ENCODE peak calls at places on chromosomes 6 and 20, in five cellular contexts. V is T-helper 2 cell, K is A549, N is astrocyte of the spinal cord, Y is lower leg skin. W is an unnamed sample.

GRCh38 chr6:137661601-137662000 is 167.4 kb upstream of the OLIG3 start:
- DNase-seq in K (no peak), V (no peak), Y (no peak), N (no peak), W (peak; percentile 11)

GRCh38 chr6:125986956-125987617 is 747 bp downstream of the TRMT11 start:
- DNase-seq in Y (no peak), V (no peak), K (peak; percentile 22), N (peak; percentile 32), W (no peak)

GRCh38 chr20:5770987-5771318 is 20.8 kb downstream of the SHLD1 start:
- DNase-seq in N (no peak), Y (no peak), V (no peak), K (no peak), W (no peak)

GRCh38 chr20:21901470-21902275 is 196.2 kb downstream of the PAX1 start:
- DNase-seq in K (no peak), N (no peak), Y (peak; percentile 51), V (no peak), W (no peak)

GRCh38 chr20:61500791-61501321 is 248.8 kb downstream of the CDH4 start:
- DNase-seq in K (no peak), Y (no peak), V (no peak), N (no peak), W (no peak)

GRCh38 chr6:109526905-109527628 is 44.0 kb upstream of the ZBTB24 start:
- DNase-seq in K (peak; percentile 33), V (peak; percentile 7), N (peak; percentile 72), Y (peak; percentile 20), W (peak; percentile 48)

GRCh38 chr6:109093732-109094131 is 914 bp downstream of the SESN1 start:
- DNase-seq in Y (no peak), K (no peak), V (no peak), N (peak; percentile 31), W (no peak)

GRCh38 chr20:19974621-19975435 is 42.3 kb upstream of the NAA20 start:
- DNase-seq in K (peak; percentile 89), Y (peak; percentile 80), V (no peak), N (peak; percentile 96), W (no peak)

GRCh38 chr20:44274303-44275017 is 27.4 kb downstream of the GDAP1L1 start:
- DNase-seq in N (no peak), K (no peak), V (no peak), Y (no peak), W (no peak)

GRCh38 chr6:3410385-3411360 is 46.2 kb downstream of the SLC22A23 start:
- DNase-seq in V (no peak), N (peak; percentile 61), Y (no peak), K (no peak), W (peak; percentile 21)

GRCh38 chr6:2938004-2938631 is 33.2 kb downstream of the SERPINB6 start:
- DNase-seq in K (no peak), Y (no peak), N (no peak), V (no peak), W (no peak)

GRCh38 chr6:42095066-42095465 is 44.7 kb downstream of the TAF8 start:
- DNase-seq in K (no peak), N (no peak), V (no peak), Y (no peak), W (no peak)

GRCh38 chr6:11012295-11012754 is 31.8 kb downstream of the ELOVL2 start:
- DNase-seq in N (no peak), Y (no peak), K (no peak), V (no peak), W (no peak)

GRCh38 chr20:44714701-44715494 is at the start of gene CCN5:
- DNase-seq in V (no peak), K (peak; percentile 80), Y (peak; percentile 83), N (peak; percentile 84), W (no peak)

GRCh38 chr6:91267246-91267645 is 680.4 kb upstream of the MAP3K7 start:
- DNase-seq in Y (no peak), V (no peak), K (no peak), N (no peak), W (no peak)

GRCh38 chr20:24366605-24367004 is 102.8 kb upstream of the SYNDIG1 start:
- DNase-seq in V (no peak), Y (no peak), K (no peak), N (no peak), W (no peak)

GRCh38 chr6:80003841-80004198 is 629 bp upstream of the TTK start:
- DNase-seq in K (no peak), Y (peak; percentile 19), N (no peak), V (peak; percentile 78), W (peak; percentile 57)

GRCh38 chr6:40912158-40912946 is 126.7 kb downstream of the UNC5CL start:
- DNase-seq in K (peak; percentile 26), Y (no peak), V (no peak), N (no peak), W (no peak)

GRCh38 chr20:12677925-12678324 is 330.8 kb upstream of the SPTLC3 start:
- DNase-seq in V (no peak), Y (no peak), K (no peak), N (no peak), W (no peak)

GRCh38 chr6:161493731-161494130 is 219.9 kb upstream of the AGPAT4 start:
- DNase-seq in Y (no peak), V (no peak), N (no peak), K (no peak), W (no peak)

GRCh38 chr20:59754551-59754950 is 150.2 kb downstream of the PHACTR3 start:
- DNase-seq in V (no peak), Y (no peak), N (no peak), K (no peak), W (no peak)

GRCh38 chr20:11895832-11896484 is 21.7 kb upstream of the BTBD3 start:
- DNase-seq in Y (no peak), K (no peak), V (no peak), N (peak; percentile 13), W (no peak)

GRCh38 chr20:36720510-36720909 is 25.4 kb downstream of the NDRG3 start:
- DNase-seq in K (no peak), Y (no peak), V (no peak), N (no peak), W (no peak)

GRCh38 chr6:29989211-29989610 is 46.9 kb downstream of the HLA-A start:
- DNase-seq in K (no peak), V (no peak), Y (no peak), N (peak; percentile 11), W (no peak)

W was measured in effector memory CD8-positive, alpha-beta T cell.